ENCODE peak calls at places on chromosome 12, in six cellular contexts. One of them, this sample, is unnamed.

GRCh38 chr12:97426485-97427116 is 36.0 kb upstream of the RMST start:
- DNase-seq in breast epithelium: no peak
- DNase-seq in tibial artery: peak
- DNase-seq in CD4-positive, alpha-beta T cell: no peak
- DNase-seq in Peyer's patch: no peak
- DNase-seq in WERI-Rb-1: no peak
- DNase-seq in this sample: no peak

GRCh38 chr12:118288174-118288573 is 84.5 kb downstream of the TAOK3 start:
- DNase-seq in breast epithelium: no peak
- DNase-seq in tibial artery: no peak
- DNase-seq in CD4-positive, alpha-beta T cell: no peak
- DNase-seq in Peyer's patch: no peak
- DNase-seq in WERI-Rb-1: no peak
- DNase-seq in this sample: no peak

GRCh38 chr12:24679135-24679534 is 269.8 kb downstream of the BCAT1 start:
- DNase-seq in breast epithelium: no peak
- DNase-seq in tibial artery: no peak
- DNase-seq in CD4-positive, alpha-beta T cell: no peak
- DNase-seq in Peyer's patch: no peak
- DNase-seq in WERI-Rb-1: no peak
- DNase-seq in this sample: no peak

GRCh38 chr12:6845395-6845794 is 4.7 kb downstream of the GNB3 start:
- DNase-seq in breast epithelium: no peak
- DNase-seq in tibial artery: no peak
- DNase-seq in CD4-positive, alpha-beta T cell: no peak
- DNase-seq in Peyer's patch: no peak
- DNase-seq in WERI-Rb-1: peak
- DNase-seq in this sample: no peak

GRCh38 chr12:30573145-30573544 is 122.5 kb downstream of the IPO8 start:
- DNase-seq in breast epithelium: no peak
- DNase-seq in tibial artery: no peak
- DNase-seq in CD4-positive, alpha-beta T cell: no peak
- DNase-seq in Peyer's patch: no peak
- DNase-seq in WERI-Rb-1: no peak
- DNase-seq in this sample: no peak

GRCh38 chr12:131436922-131437705 is 273.8 kb upstream of the SFSWAP start:
- DNase-seq in breast epithelium: peak
- DNase-seq in tibial artery: no peak
- DNase-seq in CD4-positive, alpha-beta T cell: no peak
- DNase-seq in Peyer's patch: no peak
- DNase-seq in WERI-Rb-1: peak
- DNase-seq in this sample: peak

GRCh38 chr12:124466200-124467128 is 100.9 kb downstream of the NCOR2 start:
- DNase-seq in breast epithelium: no peak
- DNase-seq in tibial artery: no peak
- DNase-seq in CD4-positive, alpha-beta T cell: peak
- DNase-seq in Peyer's patch: peak
- DNase-seq in WERI-Rb-1: no peak
- DNase-seq in this sample: peak

GRCh38 chr12:131947482-131948027 is 2.2 kb upstream of the EP400 start:
- DNase-seq in breast epithelium: no peak
- DNase-seq in tibial artery: no peak
- DNase-seq in CD4-positive, alpha-beta T cell: no peak
- DNase-seq in Peyer's patch: no peak
- DNase-seq in WERI-Rb-1: no peak
- DNase-seq in this sample: no peak

GRCh38 chr12:1429980-1430379 is 164.4 kb downstream of the FBXL14 start:
- DNase-seq in breast epithelium: no peak
- DNase-seq in tibial artery: peak
- DNase-seq in CD4-positive, alpha-beta T cell: no peak
- DNase-seq in Peyer's patch: no peak
- DNase-seq in WERI-Rb-1: no peak
- DNase-seq in this sample: no peak

GRCh38 chr12:39533951-39534350 is 85.7 kb downstream of the ABCD2 start:
- DNase-seq in breast epithelium: no peak
- DNase-seq in tibial artery: no peak
- DNase-seq in CD4-positive, alpha-beta T cell: no peak
- DNase-seq in Peyer's patch: no peak
- DNase-seq in WERI-Rb-1: no peak
- DNase-seq in this sample: no peak

GRCh38 chr12:26872623-26873022 is 39.6 kb upstream of the ITPR2 start:
- DNase-seq in breast epithelium: no peak
- DNase-seq in tibial artery: no peak
- DNase-seq in CD4-positive, alpha-beta T cell: no peak
- DNase-seq in Peyer's patch: no peak
- DNase-seq in WERI-Rb-1: no peak
- DNase-seq in this sample: no peak

GRCh38 chr12:76037130-76038105 is 5.8 kb upstream of the PHLDA1 start:
- DNase-seq in breast epithelium: no peak
- DNase-seq in tibial artery: no peak
- DNase-seq in CD4-positive, alpha-beta T cell: no peak
- DNase-seq in Peyer's patch: no peak
- DNase-seq in WERI-Rb-1: peak
- DNase-seq in this sample: peak

GRCh38 chr12:30847259-30847658 is 79.3 kb upstream of the TSPAN11 start:
- DNase-seq in breast epithelium: no peak
- DNase-seq in tibial artery: no peak
- DNase-seq in CD4-positive, alpha-beta T cell: no peak
- DNase-seq in Peyer's patch: no peak
- DNase-seq in WERI-Rb-1: peak
- DNase-seq in this sample: no peak

GRCh38 chr12:60259241-60259640 is 663.4 kb downstream of the SLC16A7 start:
- DNase-seq in breast epithelium: no peak
- DNase-seq in tibial artery: no peak
- DNase-seq in CD4-positive, alpha-beta T cell: no peak
- DNase-seq in Peyer's patch: no peak
- DNase-seq in WERI-Rb-1: no peak
- DNase-seq in this sample: no peak

GRCh38 chr12:62933871-62934798 is 815 bp downstream of the PPM1H start:
- DNase-seq in breast epithelium: peak
- DNase-seq in tibial artery: peak
- DNase-seq in CD4-positive, alpha-beta T cell: no peak
- DNase-seq in Peyer's patch: no peak
- DNase-seq in WERI-Rb-1: peak
- DNase-seq in this sample: no peak

GRCh38 chr12:68978678-68979077 is 45.7 kb upstream of the CPM start:
- DNase-seq in breast epithelium: no peak
- DNase-seq in tibial artery: no peak
- DNase-seq in CD4-positive, alpha-beta T cell: no peak
- DNase-seq in Peyer's patch: no peak
- DNase-seq in WERI-Rb-1: no peak
- DNase-seq in this sample: no peak

GRCh38 chr12:100234591-100235304 is 32.1 kb downstream of the DEPDC4 start:
- DNase-seq in breast epithelium: no peak
- DNase-seq in tibial artery: no peak
- DNase-seq in CD4-positive, alpha-beta T cell: no peak
- DNase-seq in Peyer's patch: no peak
- DNase-seq in WERI-Rb-1: no peak
- DNase-seq in this sample: no peak

GRCh38 chr12:46388427-46388992 is 15.9 kb upstream of the SLC38A2 start:
- DNase-seq in breast epithelium: no peak
- DNase-seq in tibial artery: no peak
- DNase-seq in CD4-positive, alpha-beta T cell: no peak
- DNase-seq in Peyer's patch: no peak
- DNase-seq in WERI-Rb-1: no peak
- DNase-seq in this sample: no peak

GRCh38 chr12:46386360-46386867 is 13.8 kb upstream of the SLC38A2 start:
- DNase-seq in breast epithelium: no peak
- DNase-seq in tibial artery: no peak
- DNase-seq in CD4-positive, alpha-beta T cell: no peak
- DNase-seq in Peyer's patch: no peak
- DNase-seq in WERI-Rb-1: no peak
- DNase-seq in this sample: no peak

GRCh38 chr12:46387697-46388096 is 15.1 kb upstream of the SLC38A2 start:
- DNase-seq in breast epithelium: no peak
- DNase-seq in tibial artery: no peak
- DNase-seq in CD4-positive, alpha-beta T cell: no peak
- DNase-seq in Peyer's patch: peak
- DNase-seq in WERI-Rb-1: no peak
- DNase-seq in this sample: no peak

GRCh38 chr12:46385439-46385838 is 12.9 kb upstream of the SLC38A2 start:
- DNase-seq in breast epithelium: no peak
- DNase-seq in tibial artery: no peak
- DNase-seq in CD4-positive, alpha-beta T cell: no peak
- DNase-seq in Peyer's patch: no peak
- DNase-seq in WERI-Rb-1: no peak
- DNase-seq in this sample: no peak

DNA sequence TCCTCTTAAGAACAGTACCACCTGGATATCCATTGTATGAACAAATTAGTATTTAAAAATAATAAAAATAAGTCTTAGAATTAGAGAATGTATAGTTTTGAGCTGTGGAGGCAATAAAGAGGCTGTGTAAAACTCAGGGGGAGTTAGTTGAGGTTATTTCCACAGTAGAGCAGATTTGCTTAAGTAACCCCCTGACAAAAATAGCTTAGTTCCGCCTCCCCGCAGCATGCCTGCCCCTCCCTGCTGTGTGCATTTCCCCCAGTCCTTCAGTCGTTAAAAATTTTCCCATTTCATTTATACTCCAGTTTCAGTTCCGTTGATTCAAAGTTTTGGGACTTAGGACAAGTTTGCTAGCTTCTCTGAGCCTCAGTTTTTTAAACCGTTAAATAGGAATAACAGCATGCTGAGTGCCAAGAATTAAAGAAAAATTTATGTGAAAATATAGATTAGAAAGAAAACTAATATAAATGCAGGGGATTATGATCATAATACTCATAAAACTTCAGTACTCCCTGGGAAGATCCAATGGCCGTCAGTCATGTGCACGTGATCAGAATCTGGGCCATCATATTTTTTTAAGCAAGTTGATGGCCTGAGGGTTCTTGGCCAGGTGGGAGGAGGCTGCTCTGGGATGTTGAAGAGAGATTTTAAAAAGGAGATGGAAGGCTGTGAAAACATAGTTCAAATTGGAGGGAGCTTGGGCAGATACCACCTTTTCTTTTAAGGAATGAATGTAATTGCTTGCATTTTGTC is 14.5 kb upstream of the SLC38A2 start:
- DNase-seq in breast epithelium: no peak
- DNase-seq in tibial artery: peak
- DNase-seq in CD4-positive, alpha-beta T cell: no peak
- DNase-seq in Peyer's patch: peak
- DNase-seq in WERI-Rb-1: no peak
- DNase-seq in this sample: no peak
- H3K27ac ChIP-seq in breast epithelium: peak
- H3K27ac ChIP-seq in tibial artery: peak
- H3K27ac ChIP-seq in CD4-positive, alpha-beta T cell: no peak
- H3K27ac ChIP-seq in Peyer's patch: peak
- H3K27ac ChIP-seq in WERI-Rb-1: no peak
- H3K27ac ChIP-seq in this sample: no peak

GRCh38 chr12:121917950-121918678 is at the start of gene CFAP251:
- DNase-seq in breast epithelium: peak
- DNase-seq in tibial artery: peak
- DNase-seq in CD4-positive, alpha-beta T cell: peak
- DNase-seq in Peyer's patch: peak
- DNase-seq in WERI-Rb-1: peak
- DNase-seq in this sample: peak

GRCh38 chr12:121911824-121912585 is 6.4 kb upstream of the CFAP251 start:
- DNase-seq in breast epithelium: no peak
- DNase-seq in tibial artery: no peak
- DNase-seq in CD4-positive, alpha-beta T cell: no peak
- DNase-seq in Peyer's patch: no peak
- DNase-seq in WERI-Rb-1: no peak
- DNase-seq in this sample: no peak

GRCh38 chr12:121916719-121917118 is 1.7 kb upstream of the CFAP251 start:
- DNase-seq in breast epithelium: no peak
- DNase-seq in tibial artery: no peak
- DNase-seq in CD4-positive, alpha-beta T cell: no peak
- DNase-seq in Peyer's patch: no peak
- DNase-seq in WERI-Rb-1: peak
- DNase-seq in this sample: no peak

GRCh38 chr12:121918679-121919038 is 267 bp downstream of the CFAP251 start:
- DNase-seq in breast epithelium: no peak
- DNase-seq in tibial artery: no peak
- DNase-seq in CD4-positive, alpha-beta T cell: no peak
- DNase-seq in Peyer's patch: no peak
- DNase-seq in WERI-Rb-1: no peak
- DNase-seq in this sample: no peak

DNA sequence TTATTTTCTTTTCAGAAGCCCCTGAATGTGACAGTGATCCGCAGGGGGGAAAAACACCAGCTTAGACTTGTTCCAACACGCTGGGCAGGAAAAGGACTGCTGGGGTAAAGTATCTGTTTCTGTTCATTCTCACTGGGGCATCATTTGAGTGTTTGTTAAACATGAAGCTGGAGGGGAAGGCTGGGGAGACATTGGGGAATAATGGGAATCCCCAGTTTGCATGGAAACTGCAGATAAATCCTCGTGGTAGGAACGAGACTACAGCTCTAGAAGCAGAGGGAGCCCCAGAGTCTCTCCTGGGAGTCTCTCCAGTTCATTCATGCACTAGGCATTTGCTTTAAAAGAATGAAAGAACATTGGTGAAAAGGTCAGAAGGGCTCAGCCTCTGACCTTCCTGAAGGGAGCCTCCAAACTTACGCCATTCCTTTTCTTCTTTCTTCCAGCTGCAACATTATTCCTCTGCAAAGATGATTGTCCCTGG is 2.5 kb upstream of the CFAP251 start:
- DNase-seq in breast epithelium: no peak
- DNase-seq in tibial artery: no peak
- DNase-seq in CD4-positive, alpha-beta T cell: no peak
- DNase-seq in Peyer's patch: no peak
- DNase-seq in WERI-Rb-1: no peak
- DNase-seq in this sample: no peak
- TF ChIP-seq CTCF in breast epithelium: no peak
- TF ChIP-seq CTCF in tibial artery: no peak
- TF ChIP-seq CTCF in CD4-positive, alpha-beta T cell: no peak
- TF ChIP-seq CTCF in Peyer's patch: no peak
- TF ChIP-seq CTCF in WERI-Rb-1: no peak
- TF ChIP-seq CTCF in this sample: no peak

GRCh38 chr12:121630791-121631190 is 4.5 kb downstream of the ORAI1 start:
- DNase-seq in breast epithelium: no peak
- DNase-seq in tibial artery: no peak
- DNase-seq in CD4-positive, alpha-beta T cell: no peak
- DNase-seq in Peyer's patch: no peak
- DNase-seq in WERI-Rb-1: no peak
- DNase-seq in this sample: no peak
- H3K27ac ChIP-seq in breast epithelium: peak
- H3K27ac ChIP-seq in tibial artery: no peak
- H3K27ac ChIP-seq in CD4-positive, alpha-beta T cell: peak
- H3K27ac ChIP-seq in Peyer's patch: no peak
- H3K27ac ChIP-seq in WERI-Rb-1: peak
- H3K27ac ChIP-seq in this sample: no peak

GRCh38 chr12:105079011-105079570 is 5.2 kb downstream of the ALDH1L2 start:
- DNase-seq in breast epithelium: no peak
- DNase-seq in tibial artery: no peak
- DNase-seq in CD4-positive, alpha-beta T cell: no peak
- DNase-seq in Peyer's patch: no peak
- DNase-seq in WERI-Rb-1: no peak
- DNase-seq in this sample: no peak

GRCh38 chr12:105085537-105085936 is 1.3 kb upstream of the ALDH1L2 start:
- DNase-seq in breast epithelium: no peak
- DNase-seq in tibial artery: no peak
- DNase-seq in CD4-positive, alpha-beta T cell: no peak
- DNase-seq in Peyer's patch: no peak
- DNase-seq in WERI-Rb-1: no peak
- DNase-seq in this sample: no peak

GRCh38 chr12:105084251-105085250 is at the start of gene ALDH1L2:
- DNase-seq in breast epithelium: peak
- DNase-seq in tibial artery: peak
- DNase-seq in CD4-positive, alpha-beta T cell: peak
- DNase-seq in Peyer's patch: peak
- DNase-seq in WERI-Rb-1: peak
- DNase-seq in this sample: peak

GRCh38 chr12:105083041-105083440 is 1.2 kb downstream of the ALDH1L2 start:
- DNase-seq in breast epithelium: no peak
- DNase-seq in tibial artery: no peak
- DNase-seq in CD4-positive, alpha-beta T cell: no peak
- DNase-seq in Peyer's patch: no peak
- DNase-seq in WERI-Rb-1: no peak
- DNase-seq in this sample: no peak

GRCh38 chr12:105083551-105084105 is 630 bp downstream of the ALDH1L2 start:
- DNase-seq in breast epithelium: no peak
- DNase-seq in tibial artery: peak
- DNase-seq in CD4-positive, alpha-beta T cell: no peak
- DNase-seq in Peyer's patch: no peak
- DNase-seq in WERI-Rb-1: no peak
- DNase-seq in this sample: no peak
- TF ChIP-seq CTCF in breast epithelium: no peak
- TF ChIP-seq CTCF in tibial artery: peak
- TF ChIP-seq CTCF in CD4-positive, alpha-beta T cell: no peak
- TF ChIP-seq CTCF in Peyer's patch: no peak
- TF ChIP-seq CTCF in WERI-Rb-1: no peak
- TF ChIP-seq CTCF in this sample: no peak